ENCODE peak calls at places on chromosomes 3 and 15, in seven cellular contexts. U is A549, E is AG09319, X is upper lobe of right lung, P is heart right ventricle, B is neural progenitor cell, Y is HCT116. W is an unnamed sample.

GRCh38 chr3:138888569-138888968 is 53.8 kb upstream of the PIK3CB start:
- DNase-seq in U (no peak), E (no peak), X (no peak), P (no peak), B (no peak), Y (no peak), W (no peak)

GRCh38 chr3:187929115-187929828 is 184.0 kb upstream of the BCL6 start:
- DNase-seq in U (no peak), E (no peak), X (no peak), P (no peak), B (no peak), Y (no peak), W (no peak)

GRCh38 chr3:94036909-94037507 is 8.6 kb upstream of the STX19 start:
- DNase-seq in U (peak; percentile 56), E (no peak), X (no peak), P (no peak), B (peak; percentile 41), Y (peak; percentile 35), W (peak; percentile 7)

GRCh38 chr3:190326930-190327329 is 4.7 kb upstream of the CLDN1 start:
- DNase-seq in U (no peak), E (peak; percentile 52), X (no peak), P (no peak), B (no peak), Y (no peak), W (no peak)

GRCh38 chr3:99699841-99700240 is 61.4 kb downstream of the COL8A1 start:
- DNase-seq in U (no peak), E (no peak), X (no peak), P (no peak), B (no peak), Y (no peak), W (no peak)

GRCh38 chr3:54822206-54822605 is 105.7 kb downstream of the LRTM1 start:
- DNase-seq in U (no peak), E (peak; percentile 73), X (no peak), P (no peak), B (no peak), Y (no peak), W (peak; percentile 38)

GRCh38 chr15:89172921-89173320 is 48.5 kb downstream of the RLBP1 start:
- DNase-seq in U (no peak), E (no peak), X (no peak), P (no peak), B (no peak), Y (no peak), W (no peak)

GRCh38 chr3:44996556-44996969 is 20.5 kb downstream of the EXOSC7 start:
- DNase-seq in U (no peak), E (no peak), X (no peak), P (no peak), B (no peak), Y (no peak), W (no peak)

GRCh38 chr15:58065011-58065444 is 483 bp downstream of the ALDH1A2 start:
- DNase-seq in U (no peak), E (no peak), X (peak; percentile 64), P (peak; percentile 26), B (peak; percentile 74), Y (no peak), W (no peak)

GRCh38 chr3:135393159-135393558 is 572.4 kb upstream of the PPP2R3A start:
- DNase-seq in U (no peak), E (no peak), X (no peak), P (no peak), B (no peak), Y (no peak), W (no peak)

GRCh38 chr15:78130012-78130353 is 1.3 kb downstream of the CIB2 start:
- DNase-seq in U (no peak), E (no peak), X (no peak), P (no peak), B (no peak), Y (no peak), W (no peak)

GRCh38 chr3:36993326-36994283 is at the start of gene MLH1:
- DNase-seq in U (peak; percentile 100), E (peak; percentile 100), X (peak; percentile 97), P (peak; percentile 95), B (peak; percentile 99), Y (peak; percentile 100), W (peak; percentile 100)

GRCh38 chr3:108011616-108012015 is 79.2 kb downstream of the CD47 start:
- DNase-seq in U (no peak), E (no peak), X (no peak), P (no peak), B (no peak), Y (no peak), W (no peak)

GRCh38 chr3:127426444-127427168 is 138.8 kb upstream of the PRR20G start:
- DNase-seq in U (no peak), E (no peak), X (no peak), P (no peak), B (peak; percentile 48), Y (no peak), W (no peak)

GRCh38 chr15:49570672-49571071 is 49.9 kb downstream of the FAM227B start:
- DNase-seq in U (no peak), E (no peak), X (no peak), P (no peak), B (no peak), Y (no peak), W (no peak)

GRCh38 chr15:78225783-78226541 is 8.4 kb downstream of the ACSBG1 start:
- DNase-seq in U (no peak), E (no peak), X (no peak), P (no peak), B (no peak), Y (no peak), W (no peak)

GRCh38 chr3:139433089-139433488 is 43.2 kb downstream of the RBP2 start:
- DNase-seq in U (no peak), E (no peak), X (no peak), P (no peak), B (no peak), Y (no peak), W (no peak)

GRCh38 chr15:52786436-52787122 is 3.6 kb downstream of the ONECUT1 start:
- DNase-seq in U (no peak), E (no peak), X (no peak), P (no peak), B (peak; percentile 61), Y (no peak), W (no peak)

GRCh38 chr15:66995257-66995656 is 70.1 kb upstream of the SMAD3 start:
- DNase-seq in U (peak; percentile 25), E (no peak), X (no peak), P (no peak), B (no peak), Y (no peak), W (no peak)

GRCh38 chr3:114484895-114485294 is 191.1 kb downstream of the TIGIT start:
- DNase-seq in U (no peak), E (no peak), X (no peak), P (no peak), B (no peak), Y (no peak), W (no peak)

GRCh38 chr3:57838627-57839026 is 82.5 kb downstream of the SLMAP start:
- DNase-seq in U (no peak), E (no peak), X (no peak), P (no peak), B (no peak), Y (no peak), W (no peak)

GRCh38 chr3:45592830-45593707 is 1.5 kb upstream of the LIMD1 start:
- DNase-seq in U (peak; percentile 92), E (peak; percentile 74), X (peak; percentile 96), P (peak; percentile 94), B (peak; percentile 96), Y (peak; percentile 78), W (peak; percentile 64)

GRCh38 chr15:77656294-77656693 is 23.6 kb upstream of the LINGO1 start:
- DNase-seq in U (no peak), E (no peak), X (no peak), P (no peak), B (no peak), Y (no peak), W (no peak)

GRCh38 chr3:189721873-189722665 is 90.9 kb downstream of the TP63 start:
- DNase-seq in U (no peak), E (no peak), X (no peak), P (no peak), B (no peak), Y (no peak), W (no peak)

GRCh38 chr3:11989383-11990050 is 14.7 kb upstream of the SYN2 start:
- DNase-seq in U (peak; percentile 33), E (no peak), X (no peak), P (no peak), B (no peak), Y (no peak), W (no peak)

GRCh38 chr3:126026761-126027160 is 57.2 kb downstream of the SLC41A3 start:
- DNase-seq in U (no peak), E (no peak), X (peak; percentile 44), P (no peak), B (no peak), Y (no peak), W (no peak)

GRCh38 chr15:73941871-73942635 is 15.8 kb downstream of the LOXL1 start:
- DNase-seq in U (no peak), E (no peak), X (no peak), P (no peak), B (no peak), Y (no peak), W (no peak)

GRCh38 chr3:154730221-154730620 is 300.2 kb upstream of the GPR149 start:
- DNase-seq in U (no peak), E (no peak), X (no peak), P (no peak), B (no peak), Y (no peak), W (peak; percentile 6)
- TF ChIP-seq CTCF in U (no peak), E (no peak), X (no peak), P (no peak), B (no peak), Y (no peak), W (peak; percentile 35)

DNA sequence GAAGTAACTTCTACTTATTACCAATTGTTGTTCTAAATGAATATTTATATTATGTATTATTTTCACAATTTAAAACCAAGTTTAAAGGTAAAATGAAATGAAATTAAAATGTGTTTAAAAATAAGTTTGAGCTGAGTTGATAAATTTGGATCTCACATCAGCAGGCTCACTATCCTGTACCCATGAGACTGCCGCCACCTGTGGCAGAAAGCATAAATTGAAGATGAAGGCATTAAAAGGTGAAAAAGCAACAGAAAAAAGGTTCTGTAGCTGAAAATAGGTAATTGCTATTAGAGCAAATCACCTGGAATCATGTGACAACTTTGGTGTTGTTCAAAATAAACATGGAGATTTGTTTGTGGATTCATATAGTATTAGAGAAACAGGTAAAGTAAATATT is 133.0 kb upstream of the CADM2 start:
- DNase-seq in U (no peak), E (no peak), X (no peak), P (no peak), B (peak; percentile 7), Y (no peak), W (no peak)
- TF ChIP-seq CTCF in U (no peak), E (no peak), X (no peak), P (no peak), B (peak; percentile 43), Y (no peak), W (peak; percentile 5)

GRCh38 chr3:197302696-197303341 is 4.4 kb upstream of the DLG1 start:
- DNase-seq in U (no peak), E (no peak), X (no peak), P (no peak), B (no peak), Y (no peak), W (peak; percentile 83)
- TF ChIP-seq CTCF in U (no peak), E (no peak), X (no peak), P (no peak), B (no peak), Y (no peak), W (no peak)

DNA sequence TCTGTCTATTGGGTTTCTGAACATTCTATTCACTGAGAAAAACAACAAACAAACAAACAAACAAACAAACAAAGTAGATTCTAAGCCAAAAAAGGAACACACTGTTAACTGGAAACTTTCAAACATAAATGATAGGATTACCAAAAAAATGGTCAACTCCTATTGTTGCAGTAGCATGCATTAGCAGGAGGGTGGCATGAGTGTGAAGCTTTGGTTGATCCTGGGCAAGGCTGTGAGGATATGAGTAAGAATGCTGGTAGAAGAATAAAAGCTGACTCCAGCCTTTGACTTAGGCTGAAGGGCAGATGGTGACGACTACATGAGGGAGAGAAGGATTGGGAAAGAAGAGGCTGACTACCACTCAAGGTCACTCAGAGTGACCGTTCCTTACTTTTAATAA is 810.3 kb downstream of the VGLL3 start:
- DNase-seq in U (peak; percentile 61), E (no peak), X (no peak), P (no peak), B (peak; percentile 39), Y (no peak), W (no peak)
- TF ChIP-seq CTCF in U (no peak), E (no peak), X (no peak), P (no peak), B (peak; percentile 30), Y (no peak), W (no peak)

W was measured in foreskin keratinocyte.